ENCODE peak calls at places on chromosomes 7 and 10, in eight cellular contexts. F, H, I, C, E, R, P and J are unnamed samples.

GRCh38 chr7:138898255-138898654 is 82.9 kb downstream of the KIAA1549 start:
- DNase-seq in E (no peak), I (no peak), P (no peak), R (peak), H (no peak), C (no peak), F (no peak), J (no peak)

GRCh38 chr7:135536160-135536559 is 21.6 kb upstream of the NUP205 start:
- DNase-seq in I (no peak), P (no peak), R (no peak), C (no peak), F (peak), H (no peak), E (no peak), J (no peak)

GRCh38 chr10:27637601-27638000 is 108.0 kb downstream of the MKX start:
- DNase-seq in C (no peak), F (no peak), R (no peak), P (no peak), H (no peak), E (no peak), I (no peak), J (no peak)

GRCh38 chr10:135601-136464 is 578 bp downstream of the ZMYND11 start:
- DNase-seq in I (peak), R (peak), E (peak), H (peak), P (no peak), C (peak), F (peak), J (peak)

GRCh38 chr7:27316311-27316710 is 73.7 kb downstream of the EVX1 start:
- DNase-seq in R (no peak), E (no peak), C (peak), I (no peak), P (no peak), F (no peak), H (no peak), J (no peak)

GRCh38 chr10:50894312-50894711 is 8.9 kb upstream of the A1CF start:
- DNase-seq in R (no peak), E (no peak), F (no peak), C (no peak), P (no peak), H (no peak), I (no peak), J (no peak)

GRCh38 chr7:158973440-158973839 is 117.1 kb downstream of the DYNC2I1 start:
- DNase-seq in F (no peak), R (peak), I (peak), C (no peak), P (peak), E (peak), H (no peak), J (peak)

GRCh38 chr7:84021292-84021898 is 173.2 kb downstream of the SEMA3A start:
- DNase-seq in I (no peak), R (peak), H (no peak), C (no peak), E (no peak), P (no peak), F (no peak), J (no peak)

GRCh38 chr10:102729090-102730026 is 14.4 kb upstream of the WBP1L start:
- DNase-seq in F (peak), P (no peak), E (peak), C (peak), H (peak), I (peak), R (peak), J (peak)

GRCh38 chr10:115949282-115949844 is 323.6 kb downstream of the GFRA1 start:
- DNase-seq in P (no peak), R (no peak), I (peak), H (no peak), F (no peak), E (no peak), C (no peak), J (no peak)

GRCh38 chr7:130297628-130298027 is 4.7 kb downstream of the CPA4 start:
- DNase-seq in F (no peak), R (no peak), E (no peak), H (no peak), P (no peak), I (no peak), C (no peak), J (no peak)

GRCh38 chr7:95690367-95690947 is 81.9 kb upstream of the DYNC1I1 start:
- DNase-seq in H (no peak), R (peak), F (peak), I (no peak), E (peak), P (no peak), C (no peak), J (no peak)

GRCh38 chr10:98340946-98341345 is 73.0 kb upstream of the LOXL4 start:
- DNase-seq in I (no peak), F (no peak), P (no peak), E (no peak), C (no peak), H (no peak), R (no peak), J (no peak)

GRCh38 chr7:102836206-102836938 is 76.4 kb upstream of the LRRC17 start:
- DNase-seq in F (peak), P (no peak), E (no peak), I (no peak), R (peak), H (no peak), C (no peak), J (no peak)

GRCh38 chr7:105218939-105219770 is 169.6 kb downstream of the SRPK2 start:
- DNase-seq in F (peak), H (no peak), P (no peak), E (no peak), I (no peak), C (no peak), R (peak), J (no peak)

GRCh38 chr7:93823621-93824020 is 66.9 kb downstream of the TFPI2 start:
- DNase-seq in P (no peak), F (no peak), R (no peak), I (no peak), C (no peak), E (no peak), H (no peak), J (no peak)

GRCh38 chr7:102169651-102170416 is 116.8 kb upstream of the SH2B2 start:
- DNase-seq in E (no peak), R (no peak), P (no peak), F (no peak), I (no peak), C (no peak), H (no peak), J (no peak)

GRCh38 chr7:50310361-50310760 is 5.8 kb downstream of the IKZF1 start:
- DNase-seq in F (no peak), H (no peak), P (no peak), R (no peak), I (no peak), E (no peak), C (no peak), J (no peak)

GRCh38 chr7:113099284-113099919 is 12.8 kb upstream of the GPR85 start:
- DNase-seq in E (peak), C (no peak), P (no peak), F (peak), R (peak), H (no peak), I (no peak), J (no peak)

GRCh38 chr7:113094517-113095249 is 8.1 kb upstream of the GPR85 start:
- DNase-seq in R (no peak), E (no peak), H (no peak), C (no peak), P (no peak), F (no peak), I (no peak), J (no peak)

GRCh38 chr7:113100091-113100723 is 13.6 kb upstream of the GPR85 start:
- DNase-seq in H (no peak), R (no peak), C (peak), I (no peak), P (no peak), E (no peak), F (peak), J (no peak)
- H3K4me3 ChIP-seq in H (no peak), R (no peak), C (no peak), I (no peak), P (no peak), E (no peak), F (no peak), J (no peak)

GRCh38 chr7:117323877-117324699 is 1.2 kb upstream of the WNT2 start:
- DNase-seq in I (peak), H (no peak), P (no peak), E (peak), F (peak), C (peak), R (peak), J (no peak)
- H3K27ac ChIP-seq in I (peak), H (peak), P (no peak), E (no peak), F (no peak), C (no peak), R (no peak), J (no peak)

DNA sequence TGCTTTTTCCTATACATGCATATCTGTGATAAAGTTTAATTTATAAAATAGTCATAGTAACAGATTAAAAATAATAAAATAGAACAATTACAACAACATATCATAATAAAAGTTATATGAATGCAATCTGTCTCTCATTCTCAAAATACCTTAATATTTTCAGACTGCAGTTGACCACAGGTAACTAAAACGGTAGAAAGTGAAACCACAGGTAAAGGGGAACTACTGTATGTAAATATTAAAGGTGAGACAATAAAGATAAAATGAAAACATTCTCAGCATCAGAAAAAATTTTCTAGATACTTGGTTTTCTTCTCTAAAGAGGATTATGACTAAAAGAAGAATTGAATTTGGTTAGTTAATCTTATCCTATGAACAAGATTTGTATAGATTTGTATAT is 6.0 kb downstream of the FKBP14 start:
- DNase-seq in P (no peak), E (no peak), I (no peak), H (no peak), C (no peak), R (no peak), F (no peak), J (no peak)
- H3K4me3 ChIP-seq in P (no peak), E (no peak), I (no peak), H (no peak), C (no peak), R (peak), F (peak), J (no peak)

GRCh38 chr10:95791425-95791979 is 35.5 kb downstream of the ENTPD1 start:
- DNase-seq in F (no peak), R (no peak), P (no peak), E (no peak), C (no peak), I (no peak), H (no peak), J (no peak)

GRCh38 chr10:95792211-95792780 is 36.3 kb downstream of the ENTPD1 start:
- DNase-seq in C (no peak), P (no peak), I (no peak), F (no peak), R (no peak), H (no peak), E (no peak), J (no peak)

GRCh38 chr10:95794195-95794594 is 38.2 kb downstream of the ENTPD1 start:
- DNase-seq in P (no peak), C (no peak), H (no peak), R (no peak), I (no peak), E (no peak), F (no peak), J (no peak)

GRCh38 chr10:95792874-95793285 is 36.9 kb downstream of the ENTPD1 start:
- DNase-seq in F (no peak), H (no peak), I (no peak), R (no peak), C (no peak), E (peak), P (no peak), J (no peak)

DNA sequence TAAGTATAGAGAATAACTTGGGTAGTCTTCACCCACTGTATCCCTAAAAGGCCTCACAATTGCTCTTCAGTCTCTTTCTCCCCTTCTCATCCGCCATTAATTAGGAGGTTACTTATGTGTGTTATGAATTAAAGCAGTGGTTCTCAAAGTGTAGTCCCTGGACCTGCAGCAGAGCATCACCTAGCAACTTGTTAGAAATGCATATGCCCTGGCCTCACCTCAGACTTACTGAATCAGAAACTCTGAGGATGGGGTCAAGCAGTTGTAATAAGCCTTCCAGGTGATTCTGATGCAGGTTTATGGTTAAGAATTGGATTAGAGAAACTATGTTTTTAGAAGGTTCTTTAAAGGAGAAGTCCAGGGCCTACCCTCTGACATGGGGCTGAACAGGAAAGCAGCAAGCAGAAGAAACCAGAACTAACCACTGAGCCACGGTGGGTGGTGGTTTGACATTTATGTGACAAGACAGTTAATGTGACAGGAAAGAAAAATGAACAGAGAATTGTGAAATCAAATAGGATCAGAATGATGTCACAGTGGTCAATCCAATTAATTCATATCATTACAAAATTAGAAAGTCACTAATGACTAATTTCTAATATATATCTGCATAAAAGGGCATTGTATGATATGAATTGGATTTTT is 37.6 kb downstream of the ENTPD1 start:
- DNase-seq in E (no peak), C (no peak), H (no peak), P (no peak), I (no peak), R (no peak), F (no peak), J (no peak)
- H3K27ac ChIP-seq in E (no peak), C (no peak), H (peak), P (no peak), I (peak), R (no peak), F (no peak), J (no peak)

GRCh38 chr7:19107392-19108147 is 9.9 kb downstream of the TWIST1 start:
- DNase-seq in H (no peak), P (no peak), I (peak), E (peak), F (peak), R (peak), C (no peak), J (no peak)
- H3K4me3 ChIP-seq in H (peak), P (peak), I (peak), E (peak), F (peak), R (peak), C (peak), J (no peak)

GRCh38 chr10:72034761-72035160 is 53.6 kb downstream of the SPOCK2 start:
- DNase-seq in I (no peak), F (no peak), C (no peak), R (no peak), E (no peak), P (no peak), H (no peak), J (no peak)
- H3K27ac ChIP-seq in I (no peak), F (no peak), C (no peak), R (no peak), E (no peak), P (no peak), H (no peak), J (no peak)

GRCh38 chr10:22252801-22253577 is 35.2 kb upstream of the EBLN1 start:
- DNase-seq in C (peak), E (peak), H (no peak), R (no peak), F (no peak), P (no peak), I (peak), J (peak)

GRCh38 chr10:22252286-22252800 is 34.5 kb upstream of the EBLN1 start:
- DNase-seq in P (no peak), H (peak), E (no peak), C (peak), I (peak), R (no peak), F (peak), J (peak)

GRCh38 chr10:22253578-22253882 is 35.7 kb upstream of the EBLN1 start:
- DNase-seq in R (no peak), C (peak), H (peak), F (no peak), E (peak), I (peak), P (no peak), J (peak)

GRCh38 chr10:22251751-22252285 is 34.0 kb upstream of the EBLN1 start:
- DNase-seq in C (peak), H (peak), P (no peak), R (peak), F (peak), E (peak), I (peak), J (peak)

GRCh38 chr10:22250897-22251605 is 33.2 kb upstream of the EBLN1 start:
- DNase-seq in C (no peak), H (no peak), R (peak), F (no peak), P (no peak), E (no peak), I (no peak), J (no peak)
- H3K4me3 ChIP-seq in C (peak), H (peak), R (peak), F (peak), P (peak), E (peak), I (peak), J (peak)

GRCh38 chr10:71712572-71713134 is 6.9 kb downstream of the C10orf105 start:
- DNase-seq in C (no peak), R (no peak), I (peak), P (no peak), F (no peak), H (no peak), E (no peak), J (no peak)

GRCh38 chr10:71713135-71714040 is 6.2 kb downstream of the C10orf105 start:
- DNase-seq in H (peak), R (no peak), P (no peak), C (peak), F (peak), E (peak), I (peak), J (no peak)

GRCh38 chr10:71715026-71715425 is 4.6 kb downstream of the C10orf105 start:
- DNase-seq in P (no peak), F (no peak), H (no peak), I (no peak), C (no peak), E (no peak), R (no peak), J (no peak)

GRCh38 chr10:71714592-71714991 is 5.0 kb downstream of the C10orf105 start:
- DNase-seq in F (no peak), P (no peak), H (no peak), E (no peak), C (no peak), I (no peak), R (no peak), J (no peak)

DNA sequence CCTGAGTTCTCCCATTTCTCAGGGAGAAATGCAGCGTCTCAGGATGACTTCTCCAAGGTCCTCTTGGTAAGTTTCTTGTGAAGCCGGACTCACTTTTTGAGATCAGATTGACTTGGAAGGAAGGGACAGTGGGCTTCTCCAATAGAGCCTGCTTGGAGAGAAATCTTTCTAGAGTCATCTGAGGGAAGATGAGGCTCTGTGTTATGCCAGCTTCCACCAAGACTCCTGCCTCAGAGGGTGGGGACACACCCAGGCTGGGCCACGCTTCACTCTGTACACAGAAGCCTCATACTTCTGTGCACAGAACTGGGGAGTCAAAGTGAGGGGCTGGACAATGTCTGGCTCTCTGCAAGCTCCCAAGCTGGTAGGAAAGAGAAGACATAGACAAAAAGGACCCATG is 5.5 kb downstream of the C10orf105 start:
- DNase-seq in C (no peak), E (no peak), R (no peak), P (no peak), F (no peak), H (no peak), I (no peak), J (no peak)
- H3K27ac ChIP-seq in C (peak), E (no peak), R (no peak), P (peak), F (peak), H (peak), I (peak), J (peak)